ENCODE peak calls at places on chromosomes 13 and 19, in eight cellular contexts. V, X, Y, W, G, F, H and D are unnamed samples.

GRCh38 chr19:51462276-51462675 is 4.0 kb upstream of the SIGLEC8 start:
- DNase-seq in V (no peak), X (no peak), Y (no peak), W (no peak), G (no peak), F (no peak), H (no peak), D (no peak)

GRCh38 chr19:50333235-50333736 is 4.1 kb upstream of the KCNC3 start:
- DNase-seq in V (peak; percentile 88), X (peak; percentile 82), Y (peak; percentile 97), W (peak; percentile 89), G (peak; percentile 93), F (peak; percentile 87), H (peak; percentile 72), D (peak; percentile 67)

GRCh38 chr19:30174791-30175190 is 197.4 kb upstream of the ZNF536 start:
- DNase-seq in V (no peak), X (no peak), Y (no peak), W (no peak), G (no peak), F (no peak), H (no peak), D (no peak)

GRCh38 chr19:2014731-2015610 is 543 bp downstream of the BTBD2 start:
- DNase-seq in V (no peak), X (no peak), Y (no peak), W (no peak), G (no peak), F (peak; percentile 59), H (no peak), D (no peak)

GRCh38 chr13:77696006-77696862 is 1.3 kb upstream of the SLAIN1 start:
- DNase-seq in V (no peak), X (no peak), Y (no peak), W (no peak), G (no peak), F (peak; percentile 45), H (no peak), D (no peak)

GRCh38 chr13:83702021-83702420 is 180.3 kb downstream of the SLITRK1 start:
- DNase-seq in V (no peak), X (no peak), Y (no peak), W (no peak), G (no peak), F (no peak), H (no peak), D (no peak)

GRCh38 chr19:56137405-56137804 is 3.7 kb upstream of the ZNF444 start:
- DNase-seq in V (no peak), X (no peak), Y (no peak), W (no peak), G (no peak), F (no peak), H (no peak), D (no peak)

GRCh38 chr13:37386276-37386675 is 212.3 kb downstream of the POSTN start:
- DNase-seq in V (no peak), X (no peak), Y (no peak), W (no peak), G (no peak), F (no peak), H (no peak), D (peak; percentile 56)

GRCh38 chr13:82480415-82480814 is 1401.9 kb downstream of the SLITRK1 start:
- DNase-seq in V (no peak), X (no peak), Y (no peak), W (no peak), G (no peak), F (no peak), H (peak; percentile 0), D (no peak)

GRCh38 chr13:50128406-50129048 is 113.3 kb downstream of the KCNRG start:
- DNase-seq in V (no peak), X (no peak), Y (no peak), W (no peak), G (no peak), F (no peak), H (no peak), D (no peak)
- TF ChIP-seq RAD21 in V (no peak), X (no peak), Y (no peak), W (no peak), G (no peak), F (no peak), H (no peak), D (no peak)

GRCh38 chr19:48479686-48480085 is 10.5 kb downstream of the CYTH2 start:
- DNase-seq in V (no peak), X (no peak), Y (no peak), W (no peak), G (no peak), F (peak; percentile 19), H (no peak), D (no peak)

GRCh38 chr19:48480476-48481190 is 11.5 kb downstream of the CYTH2 start:
- DNase-seq in V (no peak), X (no peak), Y (no peak), W (no peak), G (no peak), F (no peak), H (no peak), D (no peak)

GRCh38 chr19:48481846-48482639 is 12.9 kb downstream of the CYTH2 start:
- DNase-seq in V (no peak), X (no peak), Y (no peak), W (no peak), G (no peak), F (no peak), H (no peak), D (no peak)

GRCh38 chr19:48480151-48480475 is 10.9 kb downstream of the CYTH2 start:
- DNase-seq in V (no peak), X (no peak), Y (no peak), W (no peak), G (no peak), F (no peak), H (no peak), D (no peak)

GRCh38 chr19:48481191-48481500 is 12.0 kb downstream of the CYTH2 start:
- DNase-seq in V (no peak), X (no peak), Y (no peak), W (no peak), G (no peak), F (no peak), H (no peak), D (peak; percentile 30)
- H3K4me3 ChIP-seq in V (no peak overlapping the region), X (no peak overlapping the region), Y (no peak overlapping the region), W (no peak overlapping the region), G (peak overlapping the region; percentile 29), F (no peak overlapping the region), H (no peak overlapping the region), D (no peak overlapping the region)

GRCh38 chr19:860481-861098 is 1.1 kb downstream of the CFD start:
- DNase-seq in V (peak; percentile 73), X (no peak), Y (peak; percentile 75), W (peak; percentile 94), G (no peak), F (peak; percentile 83), H (peak; percentile 53), D (peak; percentile 75)
- TF ChIP-seq RAD21 in V (peak; percentile 22), X (no peak), Y (peak; percentile 25), W (peak; percentile 30), G (no peak), F (no peak), H (peak; percentile 36), D (no peak)

DNA sequence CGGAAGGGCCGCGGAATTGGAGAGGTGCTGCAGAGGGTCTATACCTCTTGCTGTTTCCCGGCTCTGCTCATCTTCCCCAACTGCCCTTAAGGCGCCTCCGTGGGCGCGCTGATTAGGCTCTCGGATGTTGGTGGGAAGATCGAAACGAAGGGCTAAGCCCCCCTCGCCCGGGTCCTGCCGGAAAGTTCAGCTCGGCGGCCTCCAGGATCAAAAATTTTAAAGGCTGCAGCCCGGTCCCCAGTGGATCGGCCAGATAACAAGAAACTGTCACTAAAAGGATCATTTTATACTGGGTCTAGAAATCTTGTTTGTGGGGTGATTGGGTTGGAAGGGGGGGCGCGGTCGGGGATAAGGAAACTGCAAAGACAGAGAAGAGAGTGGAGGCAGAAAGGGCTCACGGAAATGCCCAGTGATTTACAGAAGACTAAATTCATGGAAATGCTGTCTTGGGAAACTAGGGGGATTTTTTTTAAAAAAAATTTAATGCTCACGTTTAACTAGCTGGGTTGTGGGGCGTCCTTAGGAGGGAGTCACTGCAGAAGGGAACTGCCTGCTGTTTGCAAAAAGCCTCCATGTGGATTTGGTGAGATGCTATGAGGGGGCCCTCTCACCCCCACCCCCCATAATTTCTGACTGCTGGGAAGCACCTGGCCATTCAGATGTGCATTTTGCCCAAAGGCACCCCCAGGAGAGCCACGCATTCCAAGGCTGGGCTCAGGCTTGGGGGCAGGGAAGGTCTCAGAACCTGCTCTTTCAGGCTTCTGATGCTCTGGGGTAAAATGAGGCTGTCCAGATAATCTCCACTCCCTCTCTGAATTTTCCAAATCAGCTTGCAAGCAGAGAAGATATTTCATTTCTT is 7.7 kb downstream of the CDX2 start:
- DNase-seq in V (no peak), X (no peak), Y (no peak), W (no peak), G (no peak), F (peak; percentile 17), H (peak; percentile 20), D (no peak)
- H3K4me3 ChIP-seq in V (no peak overlapping the region), X (no peak overlapping the region), Y (peak overlapping the region; percentile 58), W (no peak overlapping the region), G (no peak overlapping the region), F (no peak overlapping the region), H (peak overlapping the region; percentile 55), D (no peak overlapping the region)

GRCh38 chr19:46124638-46125115 is at the start of gene IGFL3:
- DNase-seq in V (no peak), X (no peak), Y (no peak), W (no peak), G (no peak), F (no peak), H (no peak), D (peak; percentile 34)

GRCh38 chr19:46126086-46126485 is 1.6 kb upstream of the IGFL3 start:
- DNase-seq in V (no peak), X (no peak), Y (no peak), W (no peak), G (no peak), F (no peak), H (no peak), D (no peak)

DNA sequence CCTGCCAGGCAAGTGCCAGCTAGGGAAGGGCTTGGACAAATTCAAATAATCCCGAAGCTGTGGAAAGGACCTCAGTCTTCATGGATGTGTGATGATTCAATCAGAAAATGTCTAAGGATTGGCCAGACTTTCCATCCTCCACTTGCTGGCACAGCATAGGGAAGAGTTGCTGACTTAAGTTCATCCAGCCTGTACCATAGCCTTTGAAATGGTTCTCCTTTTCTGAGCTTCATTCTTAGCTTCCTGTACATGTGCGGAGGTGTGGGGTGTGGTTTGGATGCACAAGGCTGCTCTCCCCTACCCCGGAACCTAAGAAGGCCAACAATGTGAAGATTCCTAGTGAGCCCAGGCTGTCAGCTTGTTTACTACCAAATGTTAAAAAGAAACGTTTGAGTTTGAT is 959 bp upstream of the IGFL3 start:
- DNase-seq in V (no peak), X (no peak), Y (no peak), W (no peak), G (no peak), F (no peak), H (no peak), D (no peak)
- TF ChIP-seq RAD21 in V (no peak), X (no peak), Y (no peak), W (no peak), G (no peak), F (no peak), H (no peak), D (no peak)

GRCh38 chr19:40690050-40690698 is at the start of gene NUMBL:
- DNase-seq in V (no peak), X (no peak), Y (no peak), W (no peak), G (no peak), F (peak; percentile 99), H (no peak), D (no peak)
- H3K4me3 ChIP-seq in V (peak within 1 kb of the TSS; percentile 73), X (peak within 1 kb of the TSS; percentile 92), Y (peak within 1 kb of the TSS; percentile 73), W (peak within 1 kb of the TSS; percentile 65), G (peak within 1 kb of the TSS; percentile 54), F (peak within 1 kb of the TSS; percentile 71), H (no peak within 1 kb of the TSS), D (peak within 1 kb of the TSS; percentile 95)